ENCODE peak calls at places on chromosomes 13 and 19, in seven cellular contexts. L is GM23338, A is transverse colon, C is SK-N-SH, V is Panc1, N is sigmoid colon, T is breast epithelium. Y is an unnamed sample. For H3K4me1, the result is how much of the 10 kb centered on the place peaks cover.

GRCh38 chr13:73223372-73223781 is 164.6 kb downstream of the KLF5 start:
- DNase-seq in L (no peak), A (no peak), C (no peak), V (no peak), N (no peak), T (no peak), Y (no peak)

GRCh38 chr13:24742294-24742693 is 21.7 kb upstream of the RNF17 start:
- DNase-seq in L (peak), A (no peak), C (no peak), V (no peak), N (no peak), T (no peak), Y (no peak)

GRCh38 chr13:29922896-29923295 is 72.5 kb upstream of the UBL3 start:
- DNase-seq in L (no peak), A (no peak), C (no peak), V (no peak), N (no peak), T (no peak), Y (no peak)

GRCh38 chr13:98503175-98504028 is 73.5 kb downstream of the STK24 start:
- DNase-seq in L (no peak), A (no peak), C (no peak), V (no peak), N (peak), T (no peak), Y (no peak)

GRCh38 chr13:97141564-97142005 is 80.5 kb upstream of the MBNL2 start:
- DNase-seq in L (peak), A (peak), C (no peak), V (peak), N (peak), T (no peak), Y (peak)

GRCh38 chr19:29277107-29277506 is 64.2 kb upstream of the UQCRFS1 start:
- DNase-seq in L (peak), A (peak), C (no peak), V (no peak), N (peak), T (no peak), Y (no peak)

GRCh38 chr19:35229601-35230000 is 1.1 kb upstream of the FAM187B start:
- DNase-seq in L (no peak), A (no peak), C (no peak), V (no peak), N (no peak), T (no peak), Y (no peak)

GRCh38 chr13:93646247-93646646 is 419.6 kb downstream of the GPC6 start:
- DNase-seq in L (no peak), A (no peak), C (no peak), V (no peak), N (no peak), T (no peak), Y (no peak)

GRCh38 chr13:23695196-23695595 is 125.0 kb downstream of the TNFRSF19 start:
- DNase-seq in L (peak), A (no peak), C (no peak), V (no peak), N (no peak), T (no peak), Y (no peak)

GRCh38 chr13:26961890-26962615 is 201.5 kb upstream of the GPR12 start:
- DNase-seq in L (no peak), A (peak), C (no peak), V (no peak), N (no peak), T (no peak), Y (no peak)

GRCh38 chr19:3655402-3656072 is 28.9 kb upstream of the CACTIN start:
- DNase-seq in L (no peak), A (peak), C (peak), V (no peak), N (no peak), T (no peak), Y (peak)

GRCh38 chr19:50908311-50908710 is 2.9 kb downstream of the KLK4 start:
- DNase-seq in L (no peak), A (no peak), C (no peak), V (no peak), N (no peak), T (no peak), Y (no peak)

GRCh38 chr13:26518433-26519084 is 38.9 kb upstream of the WASF3 start:
- DNase-seq in L (peak), A (no peak), C (no peak), V (no peak), N (no peak), T (no peak), Y (no peak)

GRCh38 chr13:114077938-114078335 is 54.5 kb downstream of the RASA3 start:
- DNase-seq in L (peak), A (no peak), C (peak), V (no peak), N (peak), T (no peak), Y (no peak)

GRCh38 chr19:8367327-8368001 is 3.5 kb downstream of the ANGPTL4 start:
- DNase-seq in L (peak), A (peak), C (peak), V (no peak), N (peak), T (peak), Y (peak)

GRCh38 chr19:8368136-8368535 is 4.2 kb downstream of the ANGPTL4 start:
- DNase-seq in L (no peak), A (no peak), C (peak), V (no peak), N (no peak), T (no peak), Y (no peak)

GRCh38 chr19:8366121-8366581 is 2.2 kb downstream of the ANGPTL4 start:
- DNase-seq in L (no peak), A (no peak), C (no peak), V (no peak), N (no peak), T (no peak), Y (no peak)

GRCh38 chr19:8363803-8364771 is at the start of gene ANGPTL4:
- DNase-seq in L (peak), A (peak), C (peak), V (no peak), N (peak), T (peak), Y (peak)

GRCh38 chr19:8366961-8367326 is 3.0 kb downstream of the ANGPTL4 start:
- DNase-seq in L (no peak), A (peak), C (no peak), V (no peak), N (peak), T (no peak), Y (no peak)
- TF ChIP-seq POLR2AphosphoS5 in L (no peak), A (no peak), C (no peak), V (no peak), N (no peak), T (no peak), Y (no peak)

GRCh38 chr19:42469311-42470239 is 26.8 kb upstream of the CXCL17 start:
- DNase-seq in L (no peak), A (no peak), C (no peak), V (no peak), N (no peak), T (no peak), Y (no peak)

GRCh38 chr19:42474743-42475142 is 32.0 kb upstream of the CXCL17 start:
- DNase-seq in L (no peak), A (no peak), C (no peak), V (no peak), N (no peak), T (no peak), Y (no peak)

GRCh38 chr19:42472402-42473147 is 29.8 kb upstream of the CXCL17 start:
- DNase-seq in L (no peak), A (no peak), C (no peak), V (no peak), N (no peak), T (no peak), Y (no peak)

GRCh38 chr19:42473686-42474085 is 30.9 kb upstream of the CXCL17 start:
- DNase-seq in L (peak), A (no peak), C (no peak), V (no peak), N (no peak), T (no peak), Y (no peak)

DNA sequence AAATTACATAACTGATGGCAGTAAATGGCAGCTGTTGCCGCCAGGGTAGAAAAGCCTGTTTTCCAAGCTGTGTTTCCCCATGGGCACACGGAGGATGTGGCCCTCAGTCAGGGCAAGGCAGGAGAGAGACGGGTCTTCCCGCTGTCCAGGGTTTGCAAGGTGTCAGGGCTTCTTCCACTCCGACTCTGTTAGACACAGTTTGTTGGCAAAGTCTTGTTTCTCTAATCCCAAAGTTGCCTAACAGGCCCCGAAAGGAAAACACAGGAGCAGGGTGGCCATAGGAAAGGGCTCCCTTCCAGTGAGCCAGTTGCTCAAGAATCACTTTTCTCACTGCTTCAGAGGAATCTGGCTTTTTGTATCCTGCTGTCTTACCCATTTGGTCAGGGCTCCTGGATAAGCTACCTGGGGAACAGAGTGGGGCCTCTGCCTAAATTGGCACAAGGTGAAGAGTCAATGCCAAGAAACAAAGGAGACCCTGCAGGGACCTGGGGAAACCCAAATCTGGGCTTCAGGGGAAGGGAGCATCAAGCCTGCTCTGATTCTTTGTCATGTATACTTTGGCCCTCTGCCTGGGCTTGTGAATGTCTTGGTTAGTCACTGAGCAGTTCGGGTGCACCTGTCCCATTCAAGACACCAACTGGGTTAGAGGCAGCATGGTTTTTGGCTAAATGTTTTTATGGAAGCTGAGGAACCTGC is 29.0 kb upstream of the CXCL17 start:
- DNase-seq in L (peak), A (peak), C (no peak), V (no peak), N (no peak), T (peak), Y (no peak)
- H3K4me1 ChIP-seq in L (half or more), A (under half), C (under half), V (under half), N (under half), T (under half), Y (under half)

GRCh38 chr19:42032428-42032827 is 37.6 kb downstream of the GRIK5 start:
- DNase-seq in L (peak), A (no peak), C (no peak), V (no peak), N (no peak), T (no peak), Y (no peak)
- TF ChIP-seq POLR2AphosphoS5 in L (no peak), A (no peak), C (no peak), V (no peak), N (no peak), T (no peak), Y (no peak)

GRCh38 chr13:33280923-33281322 is 4.6 kb downstream of the STARD13 start:
- DNase-seq in L (no peak), A (no peak), C (no peak), V (no peak), N (no peak), T (no peak), Y (no peak)

GRCh38 chr13:33279898-33280549 is 5.5 kb downstream of the STARD13 start:
- DNase-seq in L (no peak), A (no peak), C (no peak), V (no peak), N (no peak), T (no peak), Y (peak)

GRCh38 chr13:33279414-33279813 is 6.1 kb downstream of the STARD13 start:
- DNase-seq in L (no peak), A (peak), C (no peak), V (no peak), N (no peak), T (no peak), Y (no peak)

GRCh38 chr13:33281951-33282595 is 3.5 kb downstream of the STARD13 start:
- DNase-seq in L (no peak), A (no peak), C (no peak), V (no peak), N (no peak), T (no peak), Y (peak)

DNA sequence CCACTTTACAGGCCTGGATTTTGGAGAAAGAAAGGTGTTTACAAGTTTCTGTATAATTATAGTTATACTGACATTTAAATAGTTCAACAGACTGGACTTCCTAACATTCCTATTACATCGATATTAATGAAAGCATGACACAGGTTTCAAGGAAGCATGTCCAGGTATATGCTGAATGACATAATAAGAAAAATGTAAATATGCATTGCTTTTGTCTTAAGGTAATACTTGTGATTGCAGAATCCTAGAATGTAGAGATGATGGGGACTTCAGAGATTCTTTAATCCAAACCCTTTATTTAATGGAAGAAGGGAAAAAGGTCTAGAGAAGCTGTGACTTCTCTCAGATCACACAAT is 5.0 kb downstream of the STARD13 start:
- DNase-seq in L (no peak), A (no peak), C (no peak), V (no peak), N (no peak), T (no peak), Y (no peak)
- H3K4me1 ChIP-seq in L (under half), A (half or more), C (under half), V (under half), N (under half), T (under half), Y (half or more)

GRCh38 chr13:67509039-67509438 is 278.9 kb upstream of the PCDH9 start:
- DNase-seq in L (no peak), A (no peak), C (no peak), V (no peak), N (no peak), T (no peak), Y (no peak)
- TF ChIP-seq POLR2AphosphoS5 in L (no peak), A (no peak), C (no peak), V (no peak), N (no peak), T (no peak), Y (no peak)

DNA sequence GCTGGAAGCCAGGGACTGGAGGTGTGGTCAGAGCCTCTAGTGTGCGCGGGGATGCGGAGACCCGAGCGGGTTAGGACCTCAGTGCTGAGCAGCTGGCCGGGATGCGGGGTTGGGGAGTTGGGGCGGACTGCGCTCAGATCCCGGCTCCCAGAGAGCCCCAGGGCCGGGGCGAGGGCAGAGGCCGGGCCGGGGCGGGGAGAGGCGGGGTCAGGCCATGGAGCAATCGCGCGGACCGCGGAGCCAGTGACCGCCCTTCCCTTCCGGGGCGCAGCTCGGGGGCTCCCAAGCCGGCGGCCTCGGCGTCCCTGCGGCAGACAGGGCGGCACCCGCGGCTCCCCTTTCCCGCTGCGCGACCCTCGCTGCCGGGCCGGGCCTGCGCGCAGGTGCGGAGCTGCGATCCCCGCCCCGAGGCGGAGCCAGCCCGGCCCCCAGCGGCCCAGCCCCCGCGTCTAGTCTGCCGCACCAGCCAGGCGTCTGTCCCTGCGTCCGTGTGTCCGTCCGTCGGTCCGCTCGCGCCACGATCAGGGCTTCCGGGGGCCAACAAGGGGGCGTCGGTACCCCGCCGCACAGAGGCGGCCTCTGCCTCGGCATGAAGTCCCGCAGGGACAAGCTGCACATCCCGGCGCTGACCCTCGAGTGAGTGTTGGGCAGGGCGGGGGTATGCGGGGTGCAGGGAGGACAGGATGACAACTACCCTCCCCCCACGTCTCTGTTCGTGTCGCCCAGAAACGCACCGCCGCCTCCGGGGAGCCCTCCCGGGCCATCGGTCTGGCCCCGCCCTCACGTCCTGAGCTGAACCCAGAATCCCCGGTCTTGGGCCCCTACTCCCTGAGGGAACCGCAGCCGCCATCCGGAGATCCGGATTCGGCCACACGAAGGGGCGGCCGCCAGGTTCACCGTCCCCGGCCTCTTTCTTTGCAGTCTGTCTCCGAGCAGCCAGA is 12.4 kb downstream of the MAST3 start:
- DNase-seq in L (peak), A (peak), C (peak), V (no peak), N (peak), T (no peak), Y (no peak)
- H3K4me1 ChIP-seq in L (under half), A (under half), C (under half), V (under half), N (under half), T (under half), Y (under half)

GRCh38 chr19:13781547-13781946 is 7.3 kb downstream of the C19orf53 start:
- DNase-seq in L (peak), A (peak), C (peak), V (no peak), N (peak), T (no peak), Y (peak)
- TF ChIP-seq POLR2AphosphoS5 in L (no peak), A (peak), C (peak), V (no peak), N (peak), T (peak), Y (peak)

GRCh38 chr19:48635966-48636858 is 967 bp downstream of the DBP start:
- DNase-seq in L (peak), A (peak), C (no peak), V (no peak), N (peak), T (no peak), Y (no peak)
- H3K4me1 ChIP-seq in L (under half), A (under half), C (under half), V (under half), N (under half), T (under half), Y (under half)

GRCh38 chr13:109400192-109400591 is 386.2 kb downstream of the IRS2 start:
- DNase-seq in L (no peak), A (peak), C (no peak), V (no peak), N (no peak), T (no peak), Y (no peak)
- TF ChIP-seq POLR2AphosphoS5 in L (no peak), A (no peak), C (no peak), V (no peak), N (no peak), T (no peak), Y (no peak)

GRCh38 chr13:51549593-51549992 is 34.7 kb upstream of the WDFY2 start:
- DNase-seq in L (no peak), A (no peak), C (no peak), V (no peak), N (no peak), T (no peak), Y (no peak)
- H3K4me1 ChIP-seq in L (under half), A (under half), C (under half), V (under half), N (under half), T (under half), Y (under half)

Y was measured in endothelial cell of umbilical vein.